ENCODE peak calls at places on chromosomes 11 and 22, in six cellular contexts. D is foreskin fibroblast, L is ovary, R is OCI-LY7, F is dorsolateral prefrontal cortex, U is upper lobe of right lung. T is an unnamed sample.
A peak's percentile ranks its signal among the peaks of the same experiment; 100 is the strongest.

GRCh38 chr22:39943366-39943765 is 16.8 kb upstream of the TMA7B start:
- DNase-seq in F (no peak), R (peak; percentile 35), U (no peak), D (no peak), L (no peak), T (no peak)

GRCh38 chr11:86706341-86707131 is 34.1 kb upstream of the ME3 start:
- DNase-seq in U (no peak), D (no peak), F (no peak), R (no peak), L (no peak), T (no peak)

GRCh38 chr11:19466314-19466713 is 225.6 kb upstream of the E2F8 start:
- DNase-seq in U (no peak), F (no peak), L (no peak), R (no peak), D (no peak), T (no peak)

GRCh38 chr11:112042161-112042960 is 17.2 kb downstream of the DLAT start:
- DNase-seq in L (no peak), U (no peak), D (no peak), F (no peak), R (no peak), T (no peak)

GRCh38 chr11:1197886-1198765 is 24.7 kb upstream of the MUC5B start:
- DNase-seq in F (no peak), D (no peak), U (peak; percentile 61), R (no peak), L (peak; percentile 10), T (no peak)

GRCh38 chr22:40258463-40259046 is 80.8 kb downstream of the TNRC6B start:
- DNase-seq in U (no peak), F (no peak), R (no peak), D (peak; percentile 53), L (no peak), T (no peak)

GRCh38 chr22:37911697-37912096 is 5.6 kb downstream of the MICALL1 start:
- DNase-seq in U (no peak), L (no peak), D (no peak), F (no peak), R (no peak), T (no peak)

GRCh38 chr11:61769169-61769920 is 16.9 kb downstream of the MYRF start:
- DNase-seq in U (peak; percentile 74), F (no peak), L (no peak), D (peak; percentile 44), R (no peak), T (no peak)

GRCh38 chr22:25900880-25901279 is 158.9 kb downstream of the MYO18B start:
- DNase-seq in U (no peak), D (no peak), R (no peak), L (no peak), F (peak; percentile 85), T (no peak)

GRCh38 chr11:113161671-113162589 is 152.5 kb upstream of the TTC12 start:
- DNase-seq in R (no peak), L (peak; percentile 44), F (no peak), D (no peak), U (no peak), T (no peak)

GRCh38 chr11:8342821-8343681 is 79.4 kb upstream of the LMO1 start:
- DNase-seq in F (no peak), L (no peak), U (no peak), R (no peak), D (no peak), T (peak; percentile 75)

GRCh38 chr22:41668971-41669911 is 19.4 kb downstream of the SNU13 start:
- DNase-seq in U (no peak), F (no peak), R (no peak), D (peak; percentile 84), L (no peak), T (no peak)

GRCh38 chr11:47641585-47642098 is 717 bp downstream of the MTCH2 start:
- DNase-seq in L (no peak), U (no peak), R (peak; percentile 7), D (peak; percentile 17), F (peak; percentile 47), T (no peak)

GRCh38 chr11:30560345-30561106 is 25.6 kb downstream of the MPPED2 start:
- DNase-seq in U (no peak), F (no peak), D (no peak), L (no peak), R (no peak), T (no peak)

GRCh38 chr11:59183768-59184167 is 11.8 kb downstream of the DTX4 start:
- DNase-seq in R (no peak), D (no peak), U (no peak), F (no peak), L (peak; percentile 68), T (no peak)

GRCh38 chr11:30488304-30488998 is 97.7 kb downstream of the MPPED2 start:
- DNase-seq in U (no peak), L (no peak), D (peak; percentile 5), F (no peak), R (no peak), T (no peak)

GRCh38 chr11:46345131-46345597 is 2.1 kb upstream of the DGKZ start:
- DNase-seq in R (peak; percentile 36), D (no peak), L (no peak), F (no peak), U (peak; percentile 84), T (peak; percentile 74)

GRCh38 chr22:25368271-25368670 is 148.8 kb downstream of the CRYBB2 start:
- DNase-seq in L (no peak), R (no peak), D (peak; percentile 93), U (no peak), F (no peak), T (no peak)

GRCh38 chr11:92531051-92531747 is 306.6 kb downstream of the FAT3 start:
- DNase-seq in F (no peak), L (no peak), D (no peak), U (no peak), R (no peak), T (no peak)

GRCh38 chr11:64629796-64630562 is 39.0 kb downstream of the SLC22A12 start:
- DNase-seq in D (peak; percentile 19), F (no peak), L (no peak), U (no peak), R (no peak), T (no peak)

GRCh38 chr22:46710842-46711241 is 27.2 kb downstream of the CERK start:
- DNase-seq in D (no peak), L (no peak), U (no peak), F (no peak), R (no peak), T (no peak)

GRCh38 chr22:45318558-45319318 is 9.0 kb downstream of the FAM118A start:
- DNase-seq in R (peak; percentile 10), D (no peak), F (no peak), U (no peak), L (peak; percentile 51), T (peak; percentile 76)
- TF ChIP-seq CTCF in R (no peak), D (no peak), F (no peak), U (no peak), L (no peak), T (no peak)

DNA sequence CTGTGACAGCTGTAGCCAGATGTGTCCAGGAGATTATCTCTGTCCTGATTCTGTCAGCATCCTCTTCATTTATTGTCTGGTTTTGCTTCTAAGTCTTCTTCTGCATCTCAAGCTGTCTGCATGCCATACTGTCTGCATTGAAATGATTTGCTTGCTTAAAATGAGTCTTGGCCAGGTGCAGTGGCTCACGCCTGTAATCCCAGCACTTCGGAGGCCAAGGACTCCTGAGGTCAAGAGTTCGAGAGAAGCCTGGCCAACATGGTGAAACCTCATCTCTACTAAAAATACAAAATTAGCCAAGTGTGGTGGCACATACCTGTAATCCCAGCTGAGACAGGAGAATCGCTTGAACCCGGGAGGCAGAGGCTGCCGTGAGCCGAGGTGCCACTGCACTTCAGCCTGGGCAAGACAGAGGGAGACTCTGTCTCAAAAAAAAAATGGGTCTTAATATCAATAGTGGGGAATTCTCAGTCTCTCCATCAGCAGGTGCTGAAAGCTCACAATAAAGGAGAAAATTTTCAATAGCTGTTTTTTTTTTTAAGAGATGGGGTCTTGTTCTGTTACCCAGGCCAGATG is 39.2 kb upstream of the AMPD3 start:
- DNase-seq in F (no peak), U (no peak), L (no peak), R (peak; percentile 11), D (no peak), T (no peak)
- TF ChIP-seq CTCF in F (no peak), U (no peak), L (no peak), R (peak; percentile 46), D (no peak), T (peak; percentile 21)

DNA sequence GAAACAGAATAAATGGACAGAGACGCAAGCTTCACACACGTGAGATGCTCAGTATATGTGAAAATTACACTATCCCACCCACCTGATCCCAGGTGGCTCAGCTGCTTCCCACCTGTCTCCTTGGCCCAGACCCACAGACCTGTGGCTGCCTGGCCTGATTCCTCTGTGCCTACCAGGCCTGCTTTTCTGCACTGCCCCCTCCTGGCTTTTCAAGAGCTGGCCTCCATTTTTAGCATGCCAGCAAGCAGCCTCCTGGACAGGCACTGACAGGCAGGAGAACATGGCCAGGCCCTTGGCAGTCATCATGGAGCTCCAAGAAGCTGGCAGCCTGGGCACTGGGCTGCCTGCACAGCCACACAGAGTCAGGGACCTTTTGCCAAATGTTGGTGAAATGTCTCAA is 79.5 kb upstream of the HMGXB4 start:
- DNase-seq in R (no peak), F (no peak), L (no peak), U (no peak), D (no peak), T (no peak)
- TF ChIP-seq CTCF in R (peak; percentile 14), F (no peak), L (no peak), U (no peak), D (no peak), T (no peak)

DNA sequence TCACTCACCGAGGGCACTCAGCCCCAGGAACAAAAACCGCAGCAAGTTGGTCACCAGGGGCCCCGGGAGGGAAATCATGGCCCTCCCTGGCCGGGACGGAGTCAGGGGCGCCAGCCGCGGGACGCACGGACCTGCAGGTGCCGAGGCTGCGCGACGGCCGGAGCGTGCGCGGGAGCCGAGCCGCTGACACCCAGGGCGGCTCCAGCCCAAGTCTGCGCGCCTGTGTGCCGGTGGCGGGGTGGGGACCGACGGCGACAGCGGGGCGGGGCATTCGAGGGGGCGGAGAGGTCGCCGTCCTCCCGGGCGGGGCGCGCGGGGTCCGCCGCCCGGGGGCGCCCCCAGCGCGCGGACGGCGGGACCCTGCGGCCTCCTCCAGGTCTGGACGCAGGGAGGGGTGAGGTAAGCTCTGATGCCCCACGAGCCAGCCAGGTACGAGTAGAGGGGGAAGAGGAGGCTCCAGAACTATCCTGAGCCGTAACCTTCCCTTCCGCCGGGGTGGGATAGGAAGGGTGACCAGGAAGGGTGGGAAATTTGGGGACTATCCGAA is at the start of gene ESAM:
- DNase-seq in U (peak; percentile 90), L (no peak), F (no peak), R (peak; percentile 75), D (no peak), T (peak; percentile 95)
- TF ChIP-seq CTCF in U (no peak), L (no peak), F (no peak), R (peak; percentile 26), D (no peak), T (peak; percentile 42)